ENCODE peak calls at places on chromosomes 6 and 20, in six cellular contexts. L is astrocyte of the spinal cord, C is AG09309, F is fibroblast of mammary gland, P is OCI-LY7, I is fibroblast of the aortic adventitia. A is an unnamed sample.

GRCh38 chr20:40797425-40797824 is 108.4 kb upstream of the MAFB start:
- DNase-seq in L (peak), C (no peak), F (peak), P (peak), I (peak), A (no peak)

GRCh38 chr6:130098317-130098716 is 79.9 kb downstream of the L3MBTL3 start:
- DNase-seq in L (no peak), C (no peak), F (no peak), P (no peak), I (no peak), A (no peak)

GRCh38 chr20:46721476-46721875 is 12.0 kb downstream of the SLC2A10 start:
- DNase-seq in L (peak), C (no peak), F (no peak), P (no peak), I (peak), A (no peak)

GRCh38 chr6:135089901-135090300 is 35.3 kb upstream of the HBS1L start:
- DNase-seq in L (no peak), C (no peak), F (no peak), P (no peak), I (no peak), A (no peak)

GRCh38 chr6:108838101-108838717 is 10.0 kb upstream of the ARMC2 start:
- DNase-seq in L (peak), C (no peak), F (peak), P (no peak), I (peak), A (no peak)

GRCh38 chr20:1934578-1935573 is 39.7 kb downstream of the SIRPA start:
- DNase-seq in L (peak), C (peak), F (peak), P (no peak), I (peak), A (no peak)

GRCh38 chr20:47778398-47779354 is 6.6 kb downstream of the SULF2 start:
- DNase-seq in L (no peak), C (no peak), F (no peak), P (no peak), I (no peak), A (no peak)

GRCh38 chr20:33645072-33645358 is 17.1 kb upstream of the C20orf144 start:
- DNase-seq in L (no peak), C (no peak), F (no peak), P (no peak), I (no peak), A (no peak)

GRCh38 chr6:148463671-148464070 is 121.0 kb downstream of the SASH1 start:
- DNase-seq in L (peak), C (no peak), F (no peak), P (no peak), I (no peak), A (no peak)

GRCh38 chr6:134422426-134423231 is 104.7 kb upstream of the SGK1 start:
- DNase-seq in L (peak), C (peak), F (peak), P (no peak), I (peak), A (no peak)

GRCh38 chr6:145668844-145669243 is 66.5 kb downstream of the EPM2A start:
- DNase-seq in L (no peak), C (no peak), F (no peak), P (no peak), I (no peak), A (no peak)

GRCh38 chr6:24902782-24903181 is 33.0 kb downstream of the RIPOR2 start:
- DNase-seq in L (peak), C (peak), F (peak), P (no peak), I (peak), A (no peak)

GRCh38 chr6:125658759-125659431 is 90.5 kb upstream of the HEY2 start:
- DNase-seq in L (no peak), C (no peak), F (no peak), P (no peak), I (peak), A (no peak)

GRCh38 chr20:51547951-51548350 is 5.4 kb upstream of the NFATC2 start:
- DNase-seq in L (no peak), C (no peak), F (no peak), P (no peak), I (no peak), A (no peak)

GRCh38 chr6:80523531-80523970 is 417.1 kb downstream of the BCKDHB start:
- DNase-seq in L (peak), C (no peak), F (no peak), P (no peak), I (peak), A (no peak)

GRCh38 chr20:59939879-59940128 is 301 bp downstream of the PPP1R3D start:
- DNase-seq in L (no peak), C (no peak), F (no peak), P (no peak), I (no peak), A (no peak)

GRCh38 chr20:45445805-45446562 is 23.6 kb upstream of the WFDC2 start:
- DNase-seq in L (no peak), C (no peak), F (peak), P (peak), I (peak), A (no peak)
- TF ChIP-seq CTCF in L (peak), C (peak), F (peak), P (peak), I (peak), A (peak)

GRCh38 chr6:31831350-31832215 is 4.0 kb downstream of the HSPA1B start:
- DNase-seq in L (no peak), C (no peak), F (no peak), P (no peak), I (peak), A (no peak)
- H3K4me3 ChIP-seq in L (peak), C (peak), F (no peak), P (peak), I (peak), A (peak)

GRCh38 chr20:44288252-44288651 is 22.8 kb downstream of the FITM2 start:
- DNase-seq in L (no peak), C (no peak), F (no peak), P (no peak), I (no peak), A (no peak)
- TF ChIP-seq CTCF in L (no peak), C (no peak), F (no peak), P (no peak), I (no peak), A (peak)

GRCh38 chr6:35600659-35601125 is 88.0 kb upstream of the TULP1 start:
- DNase-seq in L (no peak), C (no peak), F (peak), P (no peak), I (no peak), A (no peak)
- H3K4me3 ChIP-seq in L (no peak), C (no peak), F (no peak), P (no peak), I (no peak), A (no peak)

GRCh38 chr20:24102749-24103148 is 114.2 kb upstream of the GGTLC1 start:
- DNase-seq in L (no peak), C (no peak), F (no peak), P (no peak), I (peak), A (no peak)

GRCh38 chr20:24097506-24098245 is 109.1 kb upstream of the GGTLC1 start:
- DNase-seq in L (no peak), C (no peak), F (no peak), P (no peak), I (no peak), A (no peak)

GRCh38 chr20:24102290-24102689 is 113.7 kb upstream of the GGTLC1 start:
- DNase-seq in L (no peak), C (no peak), F (peak), P (peak), I (no peak), A (no peak)

GRCh38 chr20:24098886-24099285 is 110.3 kb upstream of the GGTLC1 start:
- DNase-seq in L (peak), C (peak), F (peak), P (no peak), I (peak), A (no peak)

DNA sequence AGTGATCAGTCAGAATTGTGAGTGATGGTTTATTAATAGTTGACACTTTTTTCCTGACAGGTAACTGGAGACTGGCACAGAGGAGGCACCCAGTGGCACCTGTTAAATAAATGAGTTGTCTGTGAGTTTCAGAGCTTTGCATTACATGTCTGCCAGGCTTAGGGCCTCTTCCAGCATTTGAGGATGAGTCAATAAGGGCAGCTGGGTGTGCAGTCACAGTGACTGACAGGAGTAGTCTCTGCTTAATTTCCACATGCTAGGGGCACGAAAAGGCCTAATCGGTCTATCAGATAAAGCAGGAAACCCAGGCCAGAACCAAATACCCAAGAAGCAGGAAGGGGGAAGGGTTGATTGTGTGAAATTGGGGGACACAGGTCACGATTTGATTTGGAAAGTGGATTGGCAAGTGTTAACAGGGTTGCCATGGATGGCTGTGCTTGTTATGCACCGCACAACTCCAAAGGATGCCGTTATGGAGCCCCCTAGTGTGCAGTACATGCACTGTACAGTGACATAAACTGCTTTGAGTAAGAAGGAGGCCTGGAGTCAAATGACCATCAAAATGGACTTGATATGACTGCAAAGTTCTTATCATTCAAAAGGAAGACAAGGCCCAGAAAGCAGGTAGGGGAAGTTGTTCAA is 111.9 kb upstream of the GGTLC1 start:
- DNase-seq in L (peak), C (peak), F (peak), P (peak), I (peak), A (no peak)
- TF ChIP-seq CTCF in L (peak), C (peak), F (peak), P (peak), I (peak), A (peak)

DNA sequence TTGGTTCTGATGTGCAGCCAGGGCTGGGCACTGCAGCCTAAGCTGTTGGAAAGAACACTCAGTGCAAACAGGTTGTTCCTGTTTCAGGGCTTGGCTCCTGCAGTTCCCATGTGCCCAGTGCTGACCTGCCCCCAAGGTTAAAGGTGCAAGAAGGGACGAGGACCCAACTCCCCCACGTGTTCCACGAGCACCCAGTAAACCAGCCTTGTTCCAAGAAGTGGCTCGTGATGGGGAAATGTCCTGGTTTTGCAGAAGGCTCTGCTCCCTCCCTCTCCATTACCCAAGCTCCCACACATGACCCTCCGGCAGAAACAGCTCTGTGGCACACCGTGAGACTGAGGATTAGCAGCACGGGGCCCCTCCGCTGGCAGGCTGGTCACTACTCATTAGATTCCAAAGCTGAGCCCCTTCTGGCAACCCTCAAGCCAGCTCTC is 9.4 kb downstream of the ACSS1 start:
- DNase-seq in L (no peak), C (no peak), F (no peak), P (no peak), I (no peak), A (no peak)
- H3K4me3 ChIP-seq in L (no peak), C (no peak), F (no peak), P (no peak), I (no peak), A (no peak)

DNA sequence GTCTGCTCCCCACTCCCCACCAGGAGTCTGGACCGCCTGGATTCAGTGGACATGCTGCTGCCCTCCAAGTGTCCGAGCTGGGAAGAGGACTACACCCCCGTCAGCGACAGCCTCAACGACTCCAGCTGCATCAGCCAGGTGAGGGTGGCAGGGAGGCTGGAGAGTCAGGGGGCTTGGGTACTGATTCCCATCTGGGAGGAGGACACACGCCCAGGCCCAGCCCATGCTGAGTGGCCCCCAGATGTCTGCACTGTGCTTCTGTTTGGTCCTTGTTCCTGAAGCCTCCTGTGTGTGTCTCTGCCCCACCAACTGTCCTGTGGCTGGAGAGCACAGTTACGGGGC is 101.6 kb upstream of the MYL9 start:
- DNase-seq in L (no peak), C (no peak), F (no peak), P (no peak), I (no peak), A (no peak)
- TF ChIP-seq CTCF in L (no peak), C (no peak), F (no peak), P (peak), I (peak), A (no peak)

DNA sequence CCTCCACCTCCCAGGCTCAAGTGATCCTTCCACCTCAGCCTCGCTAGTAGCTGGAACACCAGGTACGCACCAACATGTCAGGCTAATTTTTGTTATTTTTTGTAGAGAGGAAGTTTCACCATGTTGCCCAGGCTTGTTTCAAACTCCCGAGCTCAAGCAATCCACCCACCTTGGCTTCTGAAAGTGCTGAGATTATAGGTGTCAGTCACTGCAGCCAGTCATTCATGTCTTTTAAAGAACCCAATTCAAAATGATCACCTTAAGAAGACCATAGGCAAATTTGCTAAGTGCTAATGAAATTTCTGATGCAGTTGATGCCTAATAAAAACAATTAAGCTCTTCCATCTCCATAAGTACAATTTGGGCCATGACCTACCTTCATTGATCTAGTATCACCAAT is 2.6 kb upstream of the VNN2 start:
- DNase-seq in L (no peak), C (no peak), F (no peak), P (peak), I (no peak), A (no peak)
- H3K4me3 ChIP-seq in L (no peak), C (no peak), F (no peak), P (peak), I (no peak), A (no peak)

A was measured in GM12864.